ENCODE peak calls at places on chromosomes 6 and 20, in nine cellular contexts. J is HepG2, F is bronchial epithelial cell, Q is PC-9, B is fibroblast of lung, L is Peyer's patch, O is H7, E is vagina, P is NT2/D1. U is an unnamed sample.

GRCh38 chr6:39111280-39111679 is 3.7 kb downstream of the SAYSD1 start:
- DNase-seq in Q (no peak), L (no peak), O (no peak), J (no peak), E (no peak), P (no peak), F (no peak), B (no peak), U (no peak)

GRCh38 chr6:110055387-110055735 is 77.2 kb downstream of the GPR6 start:
- DNase-seq in J (no peak), L (no peak), O (no peak), E (no peak), Q (no peak), F (no peak), B (no peak), P (no peak), U (no peak)

GRCh38 chr6:22071655-22072054 is 225.2 kb downstream of the PRL start:
- DNase-seq in F (peak; percentile 21), L (no peak), B (peak; percentile 66), E (no peak), O (no peak), J (no peak), P (no peak), Q (no peak), U (peak; percentile 66)

GRCh38 chr20:58225490-58226200 is 2.8 kb downstream of the ANKRD60 start:
- DNase-seq in E (no peak), B (no peak), Q (no peak), J (no peak), L (no peak), F (no peak), P (no peak), O (no peak), U (no peak)

GRCh38 chr20:362271-363254 is 15.7 kb downstream of the NRSN2 start:
- DNase-seq in P (no peak), J (peak; percentile 99), B (peak; percentile 94), L (peak; percentile 89), E (no peak), Q (peak; percentile 97), O (no peak), F (peak; percentile 89), U (peak; percentile 70)

GRCh38 chr6:54910326-54910952 is 63.9 kb downstream of the FAM83B start:
- DNase-seq in L (peak; percentile 51), P (no peak), E (no peak), O (no peak), Q (no peak), B (peak; percentile 43), J (no peak), F (no peak), U (no peak)

GRCh38 chr20:38651562-38651961 is 50.0 kb downstream of the ARHGAP40 start:
- DNase-seq in P (no peak), L (no peak), Q (no peak), B (no peak), E (no peak), J (no peak), O (no peak), F (no peak), U (no peak)

GRCh38 chr6:42300701-42301100 is 83.0 kb upstream of the MRPS10 start:
- DNase-seq in L (no peak), J (no peak), Q (peak; percentile 25), O (no peak), B (no peak), E (no peak), P (no peak), F (peak; percentile 86), U (no peak)

GRCh38 chr6:109194770-109195169 is 99.5 kb downstream of the CEP57L1 start:
- DNase-seq in F (no peak), Q (no peak), J (no peak), P (no peak), B (no peak), O (no peak), L (no peak), E (no peak), U (no peak)

DNA sequence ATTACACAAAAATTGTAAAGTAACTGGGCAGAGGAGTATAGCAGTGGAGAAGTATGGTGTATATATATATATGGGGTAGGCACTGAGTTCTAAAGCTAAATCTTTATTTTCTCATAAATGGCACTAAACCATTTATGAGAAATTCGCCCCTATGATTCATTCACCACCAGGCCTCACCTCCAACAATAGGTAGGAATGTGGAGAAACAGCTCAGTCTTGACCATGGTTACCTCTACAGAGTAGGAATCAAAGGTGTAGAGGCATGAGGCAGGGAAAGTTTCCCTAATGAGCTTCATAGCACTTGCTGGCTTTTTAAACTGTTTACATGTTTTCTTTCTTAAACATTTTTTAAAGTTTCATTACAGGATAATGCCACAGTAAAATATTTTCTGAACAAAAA is 36.9 kb upstream of the SUMO4 start:
- DNase-seq in B (no peak), P (no peak), O (no peak), E (no peak), J (no peak), Q (peak; percentile 22), F (peak; percentile 82), L (no peak), U (no peak)
- H3K36me3 ChIP-seq in B (no peaks in the 10 kb centered on the region), P (no peaks in the 10 kb centered on the region), O (no peaks in the 10 kb centered on the region), E (no peaks in the 10 kb centered on the region), J (no peaks in the 10 kb centered on the region), Q (peaks cover 20% of the 10 kb centered on the region), F (no peaks in the 10 kb centered on the region), L (no peaks in the 10 kb centered on the region), U (no peaks in the 10 kb centered on the region)

DNA sequence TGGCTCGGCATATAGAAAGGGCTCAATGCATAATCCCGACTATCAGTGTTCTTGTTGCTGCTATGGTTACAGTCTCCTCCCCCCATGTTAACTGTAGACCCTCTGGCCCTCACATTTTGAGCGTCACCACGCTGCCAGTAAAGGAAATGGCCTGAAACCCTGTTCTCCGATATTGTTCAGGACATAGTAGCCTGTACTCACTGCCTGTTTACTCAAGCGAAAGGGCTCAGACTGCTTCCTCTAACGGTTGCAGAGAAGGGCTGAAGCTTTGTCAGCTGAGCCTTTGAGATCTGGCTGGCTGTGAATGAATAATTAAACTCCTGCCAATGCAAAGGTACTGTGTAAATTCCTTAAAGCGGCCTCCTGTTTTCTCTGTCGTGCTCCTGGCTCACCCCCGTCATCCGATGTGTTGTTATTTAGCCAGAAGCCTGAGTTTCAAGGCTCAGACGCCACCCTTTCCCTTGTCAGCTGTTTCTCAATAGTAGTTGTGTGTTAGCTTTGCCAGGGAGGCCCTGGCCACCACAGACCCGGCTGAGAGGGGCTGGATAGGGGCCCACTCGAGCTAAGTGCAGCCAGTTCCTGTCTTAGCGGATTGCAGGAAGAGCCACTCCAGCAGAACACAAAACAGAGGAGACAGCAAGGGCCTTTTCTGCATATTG is 31.2 kb upstream of the RALGAPA2 start:
- DNase-seq in Q (no peak), B (peak; percentile 49), E (no peak), P (no peak), O (peak; percentile 33), F (peak; percentile 8), J (peak; percentile 57), L (peak; percentile 57), U (peak; percentile 72)
- H3K4me3 ChIP-seq in Q (no peak overlapping the region), B (no peak overlapping the region), E (no peak overlapping the region), P (no peak overlapping the region), O (no peak overlapping the region), F (no peak overlapping the region), J (peak overlapping the region; percentile 41), L (no peak overlapping the region), U (peak overlapping the region; percentile 49)

GRCh38 chr6:7232351-7232750 is 80.6 kb downstream of the SSR1 start:
- DNase-seq in L (no peak), P (no peak), Q (no peak), E (no peak), B (peak; percentile 22), O (no peak), J (no peak), F (no peak), U (no peak)
- H3K36me3 ChIP-seq in L (no peaks in the 10 kb centered on the region), P (peaks cover 72% of the 10 kb centered on the region), Q (no peaks in the 10 kb centered on the region), E (no peaks in the 10 kb centered on the region), B (peaks cover 28% of the 10 kb centered on the region), O (peaks cover 3% of the 10 kb centered on the region), J (peaks cover 76% of the 10 kb centered on the region), F (peaks cover 32% of the 10 kb centered on the region), U (no peaks in the 10 kb centered on the region)

GRCh38 chr6:18390476-18390875 is 3.3 kb downstream of the RNF144B start:
- DNase-seq in E (no peak), J (no peak), Q (no peak), F (no peak), L (no peak), O (no peak), P (no peak), B (no peak), U (no peak)
- H3K4me3 ChIP-seq in E (no peak overlapping the region), J (no peak overlapping the region), Q (peak overlapping the region; percentile 80), F (no peak overlapping the region), L (no peak overlapping the region), O (no peak overlapping the region), P (no peak overlapping the region), B (no peak overlapping the region), U (no peak overlapping the region)

DNA sequence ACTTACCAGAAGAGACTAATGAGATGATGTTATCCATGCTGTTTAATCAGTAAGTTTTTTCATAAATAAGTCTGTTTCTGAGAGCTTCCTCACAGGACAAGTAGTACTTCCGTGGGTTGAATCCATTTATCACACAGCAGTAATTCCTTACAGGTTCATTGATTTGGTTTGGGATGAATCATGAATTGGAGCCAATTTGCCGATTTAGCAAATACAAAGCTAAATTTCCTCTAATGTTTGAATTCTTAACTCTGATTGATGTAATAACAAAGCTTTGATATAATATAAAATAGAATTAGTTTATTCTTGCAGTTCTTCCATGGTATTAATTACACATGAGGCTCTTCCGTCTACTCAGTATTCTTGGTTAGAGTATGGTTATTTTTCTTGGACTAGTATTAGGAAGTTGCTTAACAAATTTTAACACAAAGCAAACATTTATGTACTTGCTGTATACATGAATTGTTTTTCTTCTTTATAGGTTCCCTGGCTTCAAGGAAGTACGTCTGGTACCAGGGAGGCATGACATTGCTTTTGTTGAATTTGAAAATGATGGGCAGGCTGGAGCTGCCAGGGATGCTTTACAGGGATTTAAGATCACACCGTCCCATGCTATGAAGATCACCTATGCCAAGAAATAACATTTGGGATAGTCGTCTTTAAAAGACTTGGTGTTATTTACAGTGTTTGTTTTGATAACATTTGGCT is 7.6 kb upstream of the OTOR start:
- DNase-seq in L (no peak), Q (no peak), J (no peak), B (no peak), E (no peak), O (no peak), P (no peak), F (no peak), U (no peak)
- H3K36me3 ChIP-seq in L (no peaks in the 10 kb centered on the region), Q (peaks cover 24% of the 10 kb centered on the region), J (peaks cover 57% of the 10 kb centered on the region), B (peaks cover 3% of the 10 kb centered on the region), E (no peaks in the 10 kb centered on the region), O (peaks cover 6% of the 10 kb centered on the region), P (peaks cover 53% of the 10 kb centered on the region), F (peaks cover 2% of the 10 kb centered on the region), U (peaks cover 43% of the 10 kb centered on the region)

GRCh38 chr6:52575490-52575868 is 1.4 kb downstream of the TRAM2 start:
- DNase-seq in P (no peak), Q (no peak), O (no peak), B (peak; percentile 37), E (no peak), F (no peak), L (no peak), J (no peak), U (no peak)
- H3K4me3 ChIP-seq in P (peak overlapping the region; percentile 87), Q (no peak overlapping the region), O (peak overlapping the region; percentile 76), B (peak overlapping the region; percentile 52), E (peak overlapping the region; percentile 77), F (peak overlapping the region; percentile 63), L (peak overlapping the region; percentile 99), J (peak overlapping the region; percentile 82), U (peak overlapping the region; percentile 87)

GRCh38 chr20:61814244-61814643 is 251.4 kb downstream of the TAF4 start:
- DNase-seq in B (no peak), O (no peak), L (no peak), F (no peak), Q (no peak), E (no peak), J (no peak), P (no peak), U (no peak)
- H3K36me3 ChIP-seq in B (no peaks in the 10 kb centered on the region), O (no peaks in the 10 kb centered on the region), L (no peaks in the 10 kb centered on the region), F (no peaks in the 10 kb centered on the region), Q (no peaks in the 10 kb centered on the region), E (no peaks in the 10 kb centered on the region), J (no peaks in the 10 kb centered on the region), P (no peaks in the 10 kb centered on the region), U (no peaks in the 10 kb centered on the region)